ENCODE peak calls at places on chromosomes 2 and 18, in seven cellular contexts. C, G, Q, S, N, K and W are unnamed samples.

GRCh38 chr2:101729521-101730190 is 32.1 kb downstream of the MAP4K4 start:
- DNase-seq in N (no peak), Q (no peak), S (no peak), G (no peak), C (no peak), K (no peak), W (no peak)

GRCh38 chr2:196718796-196719564 is 79.5 kb downstream of the CCDC150 start:
- DNase-seq in N (peak), C (no peak), G (no peak), Q (no peak), S (no peak), K (peak), W (peak)

GRCh38 chr18:634551-635045 is 22.9 kb upstream of the TYMS start:
- DNase-seq in K (no peak), Q (no peak), G (no peak), N (no peak), S (no peak), C (no peak), W (no peak)

GRCh38 chr2:30177861-30178465 is 31.2 kb downstream of the YPEL5 start:
- DNase-seq in C (no peak), K (no peak), G (no peak), S (no peak), N (no peak), Q (no peak), W (no peak)

GRCh38 chr2:38598200-38598990 is 4.3 kb downstream of the HNRNPLL start:
- DNase-seq in G (no peak), N (no peak), C (no peak), S (no peak), Q (no peak), K (no peak), W (no peak)

GRCh38 chr18:55047546-55047945 is 88.3 kb upstream of the CCDC68 start:
- DNase-seq in N (no peak), Q (no peak), K (no peak), S (no peak), G (no peak), C (no peak), W (no peak)

GRCh38 chr2:105912081-105912480 is 167.4 kb downstream of the NCK2 start:
- DNase-seq in K (no peak), G (no peak), Q (no peak), C (no peak), N (no peak), S (no peak), W (no peak)

GRCh38 chr2:82789886-82790276 is 1669.2 kb downstream of the SUCLG1 start:
- DNase-seq in G (no peak), C (no peak), K (no peak), N (no peak), S (no peak), Q (no peak), W (no peak)

GRCh38 chr18:7784171-7784570 is 217.1 kb downstream of the PTPRM start:
- DNase-seq in G (no peak), Q (no peak), K (no peak), C (no peak), S (no peak), N (no peak), W (no peak)

GRCh38 chr2:1887915-1888314 is 143.6 kb upstream of the PXDN start:
- DNase-seq in C (no peak), S (no peak), N (no peak), Q (no peak), K (no peak), G (no peak), W (no peak)

GRCh38 chr2:95034221-95034620 is 8.7 kb downstream of the MAL start:
- DNase-seq in C (no peak), Q (no peak), K (no peak), N (peak), G (no peak), S (no peak), W (no peak)

GRCh38 chr18:27185025-27185763 is at the start of gene CHST9:
- DNase-seq in K (peak), G (no peak), N (no peak), S (no peak), C (no peak), Q (no peak), W (peak)

GRCh38 chr18:56841836-56842235 is 190.7 kb downstream of the WDR7 start:
- DNase-seq in C (no peak), N (no peak), G (no peak), K (no peak), S (no peak), Q (no peak), W (no peak)

GRCh38 chr18:60452424-60452823 is 79.8 kb upstream of the MC4R start:
- DNase-seq in C (no peak), N (no peak), Q (no peak), S (no peak), K (no peak), G (no peak), W (no peak)

GRCh38 chr18:46856975-46857374 is 60.3 kb downstream of the PIAS2 start:
- DNase-seq in C (no peak), S (no peak), Q (peak), K (no peak), G (no peak), N (no peak), W (peak)

GRCh38 chr2:12507295-12507694 is 209.4 kb upstream of the TRIB2 start:
- DNase-seq in N (no peak), G (no peak), S (no peak), Q (peak), C (peak), K (no peak), W (no peak)

GRCh38 chr2:216633616-216634316 is 546 bp downstream of the IGFBP2 start:
- DNase-seq in K (peak), S (peak), Q (no peak), G (no peak), N (no peak), C (peak), W (peak)

GRCh38 chr2:137380610-137381009 is 583.7 kb upstream of the HNMT start:
- DNase-seq in K (no peak), C (no peak), G (no peak), Q (no peak), S (no peak), N (no peak), W (no peak)

GRCh38 chr2:222361787-222362186 is 62.6 kb upstream of the SGPP2 start:
- DNase-seq in N (no peak), K (no peak), G (no peak), Q (no peak), C (no peak), S (no peak), W (no peak)

GRCh38 chr18:31244737-31245432 is 73.1 kb upstream of the DSG1 start:
- DNase-seq in N (no peak), S (no peak), K (no peak), C (no peak), Q (no peak), G (no peak), W (no peak)

GRCh38 chr18:77065221-77065981 is 67.2 kb downstream of the MBP start:
- DNase-seq in Q (peak), C (no peak), S (no peak), G (no peak), K (no peak), N (no peak), W (no peak)

GRCh38 chr2:61763605-61764034 is 90.2 kb downstream of the FAM161A start:
- DNase-seq in N (peak), K (peak), C (peak), Q (peak), G (peak), S (peak), W (peak)

GRCh38 chr18:36931116-36931515 is 102.2 kb downstream of the KIAA1328 start:
- DNase-seq in G (no peak), K (no peak), Q (no peak), S (no peak), N (no peak), C (no peak), W (no peak)

GRCh38 chr2:132037527-132038178 is 124.1 kb downstream of the ANKRD30BL start:
- DNase-seq in C (no peak), G (peak), K (peak), S (no peak), N (no peak), Q (no peak), W (peak)

GRCh38 chr2:96760986-96761832 is 507 bp downstream of the CNNM4 start:
- DNase-seq in C (peak), Q (no peak), N (no peak), G (no peak), S (no peak), K (peak), W (no peak)

GRCh38 chr2:238695538-238695937 is 152.3 kb upstream of the TWIST2 start:
- DNase-seq in S (no peak), K (no peak), Q (no peak), N (no peak), G (no peak), C (peak), W (no peak)

GRCh38 chr2:132677661-132678060 is 7.7 kb upstream of the LYPD1 start:
- DNase-seq in G (no peak), Q (no peak), C (no peak), K (no peak), N (no peak), S (no peak), W (no peak)

GRCh38 chr2:113157108-113157896 is 16.5 kb upstream of the PSD4 start:
- DNase-seq in G (peak), S (no peak), K (peak), Q (peak), C (no peak), N (no peak), W (peak)

GRCh38 chr2:127701651-127702394 is 526 bp downstream of the SFT2D3 start:
- DNase-seq in S (peak), K (peak), G (peak), Q (peak), N (peak), C (peak), W (peak)

GRCh38 chr18:50189160-50189559 is 5.8 kb downstream of the MYO5B start:
- DNase-seq in G (no peak), S (no peak), N (no peak), K (no peak), C (no peak), Q (peak), W (no peak)